ENCODE peak calls at places on chromosome 3, in four cellular contexts. One of them, this sample, is unnamed.
A peak's percentile ranks its signal among the peaks of the same experiment; 100 is the strongest.

GRCh38 chr3:60339310-60339709 is 911.9 kb downstream of the FHIT start:
- DNase-seq in WTC11: no peak
- DNase-seq in HepG2: no peak
- DNase-seq in K562: no peak
- DNase-seq in this sample: no peak

GRCh38 chr3:141050913-141051632 is at the start of gene SPSB4:
- DNase-seq in WTC11: peak; percentile 91
- DNase-seq in HepG2: peak; percentile 14
- DNase-seq in K562: no peak
- DNase-seq in this sample: peak; percentile 87

GRCh38 chr3:173217127-173217526 is 76.1 kb upstream of the SPATA16 start:
- DNase-seq in WTC11: no peak
- DNase-seq in HepG2: no peak
- DNase-seq in K562: peak; percentile 1
- DNase-seq in this sample: no peak

GRCh38 chr3:78660958-78661357 is 1106.8 kb downstream of the ROBO1 start:
- DNase-seq in WTC11: no peak
- DNase-seq in HepG2: no peak
- DNase-seq in K562: no peak
- DNase-seq in this sample: no peak

GRCh38 chr3:77370413-77370812 is 330.5 kb downstream of the ROBO2 start:
- DNase-seq in WTC11: no peak
- DNase-seq in HepG2: no peak
- DNase-seq in K562: no peak
- DNase-seq in this sample: no peak

GRCh38 chr3:12508316-12508715 is 24.0 kb downstream of the TSEN2 start:
- DNase-seq in WTC11: no peak
- DNase-seq in HepG2: no peak
- DNase-seq in K562: no peak
- DNase-seq in this sample: no peak

GRCh38 chr3:187832202-187832601 is 86.9 kb upstream of the BCL6 start:
- DNase-seq in WTC11: no peak
- DNase-seq in HepG2: no peak
- DNase-seq in K562: no peak
- DNase-seq in this sample: no peak

GRCh38 chr3:52313774-52314188 is 2.3 kb upstream of the DNAH1 start:
- DNase-seq in WTC11: no peak
- DNase-seq in HepG2: no peak
- DNase-seq in K562: peak; percentile 24
- DNase-seq in this sample: no peak

GRCh38 chr3:20846792-20847191 is 660.8 kb upstream of the SGO1 start:
- DNase-seq in WTC11: no peak
- DNase-seq in HepG2: peak; percentile 24
- DNase-seq in K562: no peak
- DNase-seq in this sample: no peak

GRCh38 chr3:20846081-20846480 is 660.1 kb upstream of the SGO1 start:
- DNase-seq in WTC11: no peak
- DNase-seq in HepG2: no peak
- DNase-seq in K562: no peak
- DNase-seq in this sample: no peak

GRCh38 chr3:20852712-20853111 is 666.7 kb upstream of the SGO1 start:
- DNase-seq in WTC11: no peak
- DNase-seq in HepG2: peak; percentile 57
- DNase-seq in K562: no peak
- DNase-seq in this sample: no peak

GRCh38 chr3:20853890-20854289 is 667.9 kb upstream of the SGO1 start:
- DNase-seq in WTC11: no peak
- DNase-seq in HepG2: peak; percentile 41
- DNase-seq in K562: no peak
- DNase-seq in this sample: no peak

GRCh38 chr3:20849975-20850374 is 664.0 kb upstream of the SGO1 start:
- DNase-seq in WTC11: no peak
- DNase-seq in HepG2: no peak
- DNase-seq in K562: no peak
- DNase-seq in this sample: no peak
- TF ChIP-seq ELF4 in WTC11: no peak
- TF ChIP-seq ELF4 in HepG2: no peak
- TF ChIP-seq ELF4 in K562: no peak
- TF ChIP-seq ELF4 in this sample: no peak

DNA sequence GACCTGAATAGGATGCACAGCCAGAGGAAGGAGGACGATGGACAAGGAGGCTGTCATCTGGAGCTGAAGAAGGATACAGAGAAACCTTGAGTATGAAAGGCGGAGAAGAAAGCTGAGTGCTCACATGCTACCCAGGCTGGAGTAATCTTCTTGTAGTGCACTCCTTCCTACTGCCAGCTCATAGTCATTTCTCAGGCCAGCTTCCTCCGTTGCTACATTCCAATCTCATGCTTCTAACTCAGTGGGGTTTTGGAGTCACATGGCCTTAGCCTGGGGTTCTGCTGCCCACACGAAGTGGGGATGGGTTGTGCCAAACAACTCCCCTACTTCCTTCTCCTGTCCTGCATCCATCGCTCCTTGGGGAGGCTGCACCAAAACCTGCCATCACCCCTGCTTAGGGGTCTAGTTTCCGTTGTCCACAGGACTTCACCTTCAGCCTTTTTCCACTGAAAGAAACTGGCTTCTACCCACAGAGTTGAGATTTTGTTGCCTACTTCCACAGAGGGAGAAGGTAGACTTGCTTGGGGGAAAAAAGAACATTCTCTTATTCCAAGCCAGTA is 239.9 kb downstream of the EPHB1 start:
- DNase-seq in WTC11: no peak
- DNase-seq in HepG2: no peak
- DNase-seq in K562: no peak
- DNase-seq in this sample: no peak
- TF ChIP-seq ELF4 in WTC11: no peak
- TF ChIP-seq ELF4 in HepG2: no peak
- TF ChIP-seq ELF4 in K562: no peak
- TF ChIP-seq ELF4 in this sample: no peak

DNA sequence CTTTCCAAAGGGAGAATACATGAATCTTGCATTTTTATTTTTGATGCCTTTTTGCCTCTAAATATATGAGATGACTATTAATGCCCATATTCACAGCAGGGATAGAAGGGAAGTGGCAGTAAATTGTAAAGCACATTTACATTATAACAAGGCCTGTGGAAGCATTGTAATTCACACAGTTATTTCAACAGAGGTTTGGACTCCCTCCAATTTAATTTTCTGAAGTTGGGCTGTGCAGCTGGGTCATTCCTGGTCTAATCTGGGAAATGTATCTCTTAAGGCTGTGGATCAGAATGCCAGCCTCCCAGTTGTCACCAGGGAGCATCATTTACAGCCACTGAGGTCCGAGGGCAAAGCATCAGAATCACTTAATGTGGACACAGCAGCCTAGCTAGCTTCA is 434.5 kb downstream of the MFSD1 start:
- DNase-seq in WTC11: no peak
- DNase-seq in HepG2: no peak
- DNase-seq in K562: no peak
- DNase-seq in this sample: no peak
- TF ChIP-seq ELF4 in WTC11: no peak
- TF ChIP-seq ELF4 in HepG2: no peak
- TF ChIP-seq ELF4 in K562: no peak
- TF ChIP-seq ELF4 in this sample: no peak

DNA sequence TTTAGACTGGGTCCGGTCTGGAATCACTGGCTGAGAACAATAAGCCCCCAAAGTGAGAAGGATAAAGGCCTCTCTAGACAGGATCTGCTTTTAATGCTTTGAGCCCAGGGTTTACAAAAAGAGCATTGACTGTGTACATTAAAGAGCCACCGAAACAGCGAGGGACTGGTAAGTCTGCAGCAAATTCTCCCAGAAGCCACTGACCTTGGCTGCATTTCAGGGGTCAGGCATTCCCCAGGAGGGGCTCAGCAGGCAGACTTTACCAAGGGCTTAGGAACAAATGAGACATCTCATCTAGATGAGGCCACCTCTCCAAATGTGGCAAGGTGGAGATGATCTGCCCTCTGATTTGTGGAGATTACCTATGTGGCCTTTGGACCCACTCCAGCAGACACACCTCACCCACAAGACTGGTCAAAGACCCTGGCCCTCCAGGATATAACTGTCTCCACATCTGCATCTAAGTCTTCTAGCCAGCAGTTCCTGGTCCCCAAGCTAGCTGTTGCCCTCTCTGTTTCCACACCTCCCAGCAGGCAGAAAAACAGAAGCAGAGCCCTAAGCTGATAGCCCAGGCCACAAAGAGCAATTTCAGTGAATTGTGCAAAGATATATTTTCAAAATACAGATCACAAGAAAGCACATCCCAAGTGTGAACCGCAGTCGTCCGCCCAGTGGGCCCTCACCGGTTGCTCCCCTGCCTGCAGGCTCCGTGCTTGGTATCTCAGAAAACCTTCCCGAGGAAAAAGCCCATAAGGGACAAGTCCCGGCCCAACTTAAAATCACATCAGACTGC is 2.7 kb downstream of the TNIK start:
- DNase-seq in WTC11: no peak
- DNase-seq in HepG2: no peak
- DNase-seq in K562: no peak
- DNase-seq in this sample: no peak
- TF ChIP-seq ELF4 in WTC11: no peak
- TF ChIP-seq ELF4 in HepG2: no peak
- TF ChIP-seq ELF4 in K562: no peak
- TF ChIP-seq ELF4 in this sample: no peak

DNA sequence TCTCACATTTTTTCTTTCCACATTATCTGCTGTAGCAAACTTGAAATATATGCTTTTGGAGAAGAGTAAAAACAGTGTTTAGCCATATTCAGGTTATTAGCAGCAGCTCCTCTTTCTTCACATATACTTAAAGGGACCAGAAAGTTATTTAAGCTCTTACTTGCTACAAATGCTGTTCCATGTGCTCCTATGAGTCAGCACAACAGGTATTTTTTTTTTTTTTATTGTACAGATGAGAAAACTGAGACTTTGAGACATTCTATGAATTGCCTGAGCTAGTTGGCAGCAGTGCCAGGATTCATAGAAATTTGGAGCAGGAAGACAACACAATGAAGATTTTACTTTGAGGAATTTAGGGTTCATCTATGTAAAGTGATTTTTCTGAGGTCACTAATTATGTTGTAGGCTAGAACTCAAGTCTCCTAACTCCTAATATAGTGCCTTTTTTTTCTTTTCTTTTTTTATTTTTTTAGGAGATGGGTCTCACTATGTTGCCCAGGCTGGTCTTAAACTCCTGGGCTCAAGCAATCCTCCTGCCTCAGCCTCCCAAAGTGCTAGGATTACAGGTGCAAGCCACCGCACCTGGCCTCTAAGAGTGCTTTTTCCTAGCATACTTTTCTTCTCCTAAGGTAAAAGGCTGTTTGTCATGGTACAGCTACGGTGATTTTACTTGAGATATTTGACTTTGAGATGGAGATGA is 23.6 kb downstream of the SETD5 start:
- DNase-seq in WTC11: no peak
- DNase-seq in HepG2: no peak
- DNase-seq in K562: no peak
- DNase-seq in this sample: no peak
- TF ChIP-seq ELF4 in WTC11: no peak
- TF ChIP-seq ELF4 in HepG2: no peak
- TF ChIP-seq ELF4 in K562: no peak
- TF ChIP-seq ELF4 in this sample: no peak

GRCh38 chr3:38130631-38131065 is 6.3 kb downstream of the ACAA1 start:
- DNase-seq in WTC11: no peak
- DNase-seq in HepG2: no peak
- DNase-seq in K562: no peak
- DNase-seq in this sample: no peak
- TF ChIP-seq ELF4 in WTC11: no peak
- TF ChIP-seq ELF4 in HepG2: no peak
- TF ChIP-seq ELF4 in K562: no peak
- TF ChIP-seq ELF4 in this sample: no peak